ENCODE peak calls at places on chromosome 17, in nine cellular contexts. M is NCI-H2081; D is central memory CD8-positive, alpha-beta T cell; N is GM13977; J is midbrain; C is left ventricle myocardium inferior; O is GOT3; T is anterior cingulate cortex; R is iPS DF 6.9. G is an unnamed sample.

GRCh38 chr17:75271955-75272847 is 1.2 kb upstream of the MIF4GD start:
- DNase-seq in C (peak), O (no peak), T (peak), R (no peak), M (peak), N (no peak), D (no peak), J (no peak), G (peak)

GRCh38 chr17:82317394-82318168 is at the start of gene CD7:
- DNase-seq in N (no peak), R (no peak), O (no peak), M (no peak), J (no peak), D (no peak), T (no peak), C (no peak), G (no peak)

GRCh38 chr17:6753565-6753964 is 2.3 kb upstream of the XAF1 start:
- DNase-seq in O (no peak), N (no peak), M (no peak), J (no peak), C (no peak), T (no peak), D (no peak), R (no peak), G (no peak)

GRCh38 chr17:15354256-15354655 is 12.9 kb upstream of the TEKT3 start:
- DNase-seq in T (no peak), J (no peak), O (no peak), N (no peak), R (no peak), C (no peak), M (no peak), D (no peak), G (no peak)

GRCh38 chr17:37089998-37090397 is 141.2 kb downstream of the AATF start:
- DNase-seq in O (no peak), N (peak), T (no peak), R (no peak), M (peak), J (no peak), D (peak), C (no peak), G (no peak)

GRCh38 chr17:30229012-30229411 is 6.5 kb downstream of the SLC6A4 start:
- DNase-seq in R (no peak), C (no peak), O (no peak), T (no peak), D (no peak), M (no peak), J (no peak), N (no peak), G (no peak)

GRCh38 chr17:72392056-72393010 is 271.5 kb downstream of the SOX9 start:
- DNase-seq in D (no peak), N (no peak), M (no peak), C (no peak), J (no peak), O (no peak), T (no peak), R (no peak), G (peak)

GRCh38 chr17:3535253-3535995 is 22.2 kb downstream of the TRPV3 start:
- DNase-seq in N (peak), O (no peak), C (peak), D (peak), T (peak), M (peak), R (peak), J (peak), G (peak)